ENCODE peak calls at places on chromosome 9, in eight cellular contexts. One of them, this sample, is unnamed.

GRCh38 chr9:134732392-134733110 is 90.9 kb downstream of the COL5A1 start:
- DNase-seq in ovary: peak
- DNase-seq in progenitor cell of endocrine pancreas: no peak
- DNase-seq in activated CD4-positive, alpha-beta T cell treated with anti-CD3 and anti-CD28 coated beads, Interleukin-2, amount 50 U/mL, for 48 hours: no peak
- DNase-seq in HCT116: no peak
- DNase-seq in NAMALWA: no peak
- DNase-seq in KBM-7: no peak
- DNase-seq in activated naive CD8-positive, alpha-beta T cell treated with anti-CD3 and anti-CD28 coated beads, Interleukin-2, amount 50 U/mL, for 24 hours: no peak
- DNase-seq in this sample: no peak

GRCh38 chr9:122180633-122181032 is 20.9 kb downstream of the MORN5 start:
- DNase-seq in progenitor cell of endocrine pancreas: no peak
- DNase-seq in ovary: no peak
- DNase-seq in KBM-7: no peak
- DNase-seq in HCT116: peak
- DNase-seq in activated CD4-positive, alpha-beta T cell treated with anti-CD3 and anti-CD28 coated beads, Interleukin-2, amount 50 U/mL, for 48 hours: no peak
- DNase-seq in activated naive CD8-positive, alpha-beta T cell treated with anti-CD3 and anti-CD28 coated beads, Interleukin-2, amount 50 U/mL, for 24 hours: no peak
- DNase-seq in NAMALWA: no peak
- DNase-seq in this sample: no peak

GRCh38 chr9:133115604-133116345 is 5.3 kb downstream of the RALGDS start:
- DNase-seq in HCT116: no peak
- DNase-seq in KBM-7: no peak
- DNase-seq in ovary: no peak
- DNase-seq in activated naive CD8-positive, alpha-beta T cell treated with anti-CD3 and anti-CD28 coated beads, Interleukin-2, amount 50 U/mL, for 24 hours: peak
- DNase-seq in progenitor cell of endocrine pancreas: no peak
- DNase-seq in NAMALWA: no peak
- DNase-seq in activated CD4-positive, alpha-beta T cell treated with anti-CD3 and anti-CD28 coated beads, Interleukin-2, amount 50 U/mL, for 48 hours: peak
- DNase-seq in this sample: peak

GRCh38 chr9:110808599-110808980 is 140.0 kb downstream of the MUSK start:
- DNase-seq in KBM-7: no peak
- DNase-seq in activated naive CD8-positive, alpha-beta T cell treated with anti-CD3 and anti-CD28 coated beads, Interleukin-2, amount 50 U/mL, for 24 hours: no peak
- DNase-seq in activated CD4-positive, alpha-beta T cell treated with anti-CD3 and anti-CD28 coated beads, Interleukin-2, amount 50 U/mL, for 48 hours: no peak
- DNase-seq in progenitor cell of endocrine pancreas: no peak
- DNase-seq in HCT116: no peak
- DNase-seq in NAMALWA: peak
- DNase-seq in ovary: no peak
- DNase-seq in this sample: peak

GRCh38 chr9:71504636-71505035 is 263.7 kb downstream of the CEMIP2 start:
- DNase-seq in activated CD4-positive, alpha-beta T cell treated with anti-CD3 and anti-CD28 coated beads, Interleukin-2, amount 50 U/mL, for 48 hours: no peak
- DNase-seq in HCT116: no peak
- DNase-seq in KBM-7: no peak
- DNase-seq in ovary: no peak
- DNase-seq in progenitor cell of endocrine pancreas: no peak
- DNase-seq in NAMALWA: no peak
- DNase-seq in activated naive CD8-positive, alpha-beta T cell treated with anti-CD3 and anti-CD28 coated beads, Interleukin-2, amount 50 U/mL, for 24 hours: no peak
- DNase-seq in this sample: no peak

GRCh38 chr9:135225619-135226228 is 138.3 kb downstream of the OLFM1 start:
- DNase-seq in NAMALWA: no peak
- DNase-seq in progenitor cell of endocrine pancreas: no peak
- DNase-seq in ovary: no peak
- DNase-seq in activated naive CD8-positive, alpha-beta T cell treated with anti-CD3 and anti-CD28 coated beads, Interleukin-2, amount 50 U/mL, for 24 hours: no peak
- DNase-seq in HCT116: no peak
- DNase-seq in KBM-7: no peak
- DNase-seq in activated CD4-positive, alpha-beta T cell treated with anti-CD3 and anti-CD28 coated beads, Interleukin-2, amount 50 U/mL, for 48 hours: no peak
- DNase-seq in this sample: no peak

GRCh38 chr9:137070201-137070905 is at the start of gene SAPCD2:
- DNase-seq in HCT116: peak
- DNase-seq in progenitor cell of endocrine pancreas: peak
- DNase-seq in NAMALWA: peak
- DNase-seq in activated naive CD8-positive, alpha-beta T cell treated with anti-CD3 and anti-CD28 coated beads, Interleukin-2, amount 50 U/mL, for 24 hours: peak
- DNase-seq in KBM-7: peak
- DNase-seq in activated CD4-positive, alpha-beta T cell treated with anti-CD3 and anti-CD28 coated beads, Interleukin-2, amount 50 U/mL, for 48 hours: peak
- DNase-seq in ovary: peak
- DNase-seq in this sample: peak

GRCh38 chr9:114386886-114387677 is 700 bp downstream of the AKNA start:
- DNase-seq in ovary: peak
- DNase-seq in HCT116: no peak
- DNase-seq in KBM-7: peak
- DNase-seq in activated naive CD8-positive, alpha-beta T cell treated with anti-CD3 and anti-CD28 coated beads, Interleukin-2, amount 50 U/mL, for 24 hours: peak
- DNase-seq in progenitor cell of endocrine pancreas: no peak
- DNase-seq in activated CD4-positive, alpha-beta T cell treated with anti-CD3 and anti-CD28 coated beads, Interleukin-2, amount 50 U/mL, for 48 hours: no peak
- DNase-seq in NAMALWA: peak
- DNase-seq in this sample: peak

GRCh38 chr9:87725900-87726709 is at the start of gene CTSL:
- DNase-seq in progenitor cell of endocrine pancreas: peak
- DNase-seq in activated naive CD8-positive, alpha-beta T cell treated with anti-CD3 and anti-CD28 coated beads, Interleukin-2, amount 50 U/mL, for 24 hours: peak
- DNase-seq in HCT116: peak
- DNase-seq in ovary: peak
- DNase-seq in KBM-7: peak
- DNase-seq in activated CD4-positive, alpha-beta T cell treated with anti-CD3 and anti-CD28 coated beads, Interleukin-2, amount 50 U/mL, for 48 hours: peak
- DNase-seq in NAMALWA: no peak
- DNase-seq in this sample: peak

GRCh38 chr9:79572891-79573696 is 1.3 kb downstream of the TLE4 start:
- DNase-seq in KBM-7: no peak
- DNase-seq in NAMALWA: peak
- DNase-seq in HCT116: no peak
- DNase-seq in progenitor cell of endocrine pancreas: peak
- DNase-seq in activated CD4-positive, alpha-beta T cell treated with anti-CD3 and anti-CD28 coated beads, Interleukin-2, amount 50 U/mL, for 48 hours: peak
- DNase-seq in ovary: peak
- DNase-seq in activated naive CD8-positive, alpha-beta T cell treated with anti-CD3 and anti-CD28 coated beads, Interleukin-2, amount 50 U/mL, for 24 hours: peak
- DNase-seq in this sample: peak

GRCh38 chr9:137296214-137297059 is 5.6 kb downstream of the NRARP start:
- DNase-seq in activated naive CD8-positive, alpha-beta T cell treated with anti-CD3 and anti-CD28 coated beads, Interleukin-2, amount 50 U/mL, for 24 hours: no peak
- DNase-seq in HCT116: no peak
- DNase-seq in activated CD4-positive, alpha-beta T cell treated with anti-CD3 and anti-CD28 coated beads, Interleukin-2, amount 50 U/mL, for 48 hours: no peak
- DNase-seq in progenitor cell of endocrine pancreas: no peak
- DNase-seq in ovary: no peak
- DNase-seq in NAMALWA: no peak
- DNase-seq in KBM-7: no peak
- DNase-seq in this sample: no peak

GRCh38 chr9:20358201-20358600 is 264.1 kb downstream of the MLLT3 start:
- DNase-seq in HCT116: no peak
- DNase-seq in activated CD4-positive, alpha-beta T cell treated with anti-CD3 and anti-CD28 coated beads, Interleukin-2, amount 50 U/mL, for 48 hours: no peak
- DNase-seq in NAMALWA: no peak
- DNase-seq in activated naive CD8-positive, alpha-beta T cell treated with anti-CD3 and anti-CD28 coated beads, Interleukin-2, amount 50 U/mL, for 24 hours: no peak
- DNase-seq in ovary: no peak
- DNase-seq in KBM-7: no peak
- DNase-seq in progenitor cell of endocrine pancreas: no peak
- DNase-seq in this sample: no peak

This sample was measured in immature natural killer cell.